ENCODE peak calls at places on chromosomes 6 and 20, in eight cellular contexts. Z, S, I, J, L, X, P and F are unnamed samples.

GRCh38 chr6:56868687-56869086 is 86.2 kb upstream of the BEND6 start:
- DNase-seq in P (no peak), S (no peak), X (no peak), J (no peak), Z (peak), L (no peak), I (no peak), F (no peak)

GRCh38 chr20:40942775-40943174 is 85.8 kb upstream of the TOP1 start:
- DNase-seq in L (no peak), X (no peak), I (no peak), J (no peak), P (no peak), Z (no peak), S (no peak), F (no peak)

GRCh38 chr20:4243071-4243470 is 227.7 kb upstream of the RNF24 start:
- DNase-seq in L (no peak), Z (no peak), X (no peak), S (no peak), J (no peak), I (no peak), P (no peak), F (no peak)

GRCh38 chr6:127554435-127555006 is 22.5 kb upstream of the C6orf58 start:
- DNase-seq in Z (peak), I (no peak), L (no peak), J (peak), S (no peak), X (peak), P (no peak), F (peak)

GRCh38 chr20:63542031-63542559 is 4.9 kb upstream of the PTK6 start:
- DNase-seq in L (no peak), X (no peak), Z (peak), S (no peak), P (no peak), I (no peak), J (no peak), F (no peak)

GRCh38 chr6:46792635-46793034 is 554 bp upstream of the MEP1A start:
- DNase-seq in L (no peak), S (no peak), J (no peak), P (no peak), Z (no peak), I (no peak), X (no peak), F (no peak)

GRCh38 chr6:154721460-154721859 is 11.8 kb upstream of the SCAF8 start:
- DNase-seq in I (no peak), Z (peak), P (no peak), X (no peak), L (peak), J (peak), S (no peak), F (no peak)

GRCh38 chr20:4787069-4787468 is 65.4 kb downstream of the PRND start:
- DNase-seq in X (no peak), J (no peak), Z (peak), S (no peak), L (no peak), P (no peak), I (no peak), F (no peak)

GRCh38 chr20:50516180-50516934 is 6.2 kb downstream of the PTPN1 start:
- DNase-seq in X (no peak), J (no peak), I (no peak), L (no peak), P (no peak), S (no peak), Z (no peak), F (peak)

GRCh38 chr6:133756046-133756445 is 132.9 kb upstream of the TCF21 start:
- DNase-seq in P (no peak), X (no peak), I (no peak), S (no peak), J (no peak), L (no peak), Z (no peak), F (no peak)

GRCh38 chr6:88761237-88762031 is 202.0 kb downstream of the RNGTT start:
- DNase-seq in L (no peak), P (no peak), S (no peak), X (no peak), J (no peak), I (no peak), Z (no peak), F (peak)

GRCh38 chr6:96816182-96816888 is 20.9 kb downstream of the GPR63 start:
- DNase-seq in J (no peak), X (no peak), P (no peak), S (no peak), L (no peak), I (no peak), Z (no peak), F (no peak)

GRCh38 chr6:36929607-36930006 is 24.9 kb upstream of the PI16 start:
- DNase-seq in P (no peak), I (no peak), X (no peak), Z (peak), S (no peak), L (no peak), J (no peak), F (no peak)

GRCh38 chr6:105424177-105424783 is 21.4 kb upstream of the PREP start:
- DNase-seq in I (peak), J (peak), X (peak), Z (peak), S (peak), L (no peak), P (no peak), F (peak)

GRCh38 chr20:61263084-61263695 is 11.1 kb downstream of the CDH4 start:
- DNase-seq in X (peak), Z (peak), S (peak), I (peak), P (no peak), J (peak), L (no peak), F (no peak)

GRCh38 chr20:20174089-20174835 is 121.9 kb downstream of the CFAP61 start:
- DNase-seq in S (no peak), I (no peak), X (no peak), L (no peak), P (no peak), Z (no peak), J (no peak), F (no peak)
- TF ChIP-seq CTCF in S (peak), I (no peak), X (no peak), L (peak), P (no peak), Z (no peak), J (no peak), F (no peak)

GRCh38 chr20:23143986-23144695 is 58.0 kb upstream of the CD93 start:
- DNase-seq in L (no peak), S (no peak), Z (no peak), I (no peak), X (no peak), J (no peak), P (no peak), F (no peak)

GRCh38 chr20:23141016-23141415 is 54.9 kb upstream of the CD93 start:
- DNase-seq in L (no peak), I (no peak), P (no peak), J (no peak), S (no peak), X (no peak), Z (no peak), F (no peak)

GRCh38 chr20:23143098-23143497 is 57.0 kb upstream of the CD93 start:
- DNase-seq in X (peak), I (no peak), J (peak), S (no peak), Z (peak), L (no peak), P (no peak), F (no peak)

GRCh38 chr20:23141450-23142161 is 55.5 kb upstream of the CD93 start:
- DNase-seq in S (no peak), P (no peak), X (no peak), L (no peak), J (no peak), I (no peak), Z (no peak), F (no peak)

GRCh38 chr20:23142162-23143050 is 56.3 kb upstream of the CD93 start:
- DNase-seq in I (no peak), X (peak), P (no peak), S (no peak), J (no peak), L (no peak), Z (no peak), F (peak)
- TF ChIP-seq CTCF in I (no peak), X (peak), P (no peak), S (no peak), J (no peak), L (no peak), Z (no peak), F (no peak)

GRCh38 chr6:25053875-25054371 is 118.2 kb upstream of the RIPOR2 start:
- DNase-seq in L (peak), P (no peak), X (no peak), S (no peak), J (no peak), Z (no peak), I (no peak), F (peak)
- TF ChIP-seq CTCF in L (peak), P (no peak), X (no peak), S (no peak), J (no peak), Z (no peak), I (no peak), F (no peak)

DNA sequence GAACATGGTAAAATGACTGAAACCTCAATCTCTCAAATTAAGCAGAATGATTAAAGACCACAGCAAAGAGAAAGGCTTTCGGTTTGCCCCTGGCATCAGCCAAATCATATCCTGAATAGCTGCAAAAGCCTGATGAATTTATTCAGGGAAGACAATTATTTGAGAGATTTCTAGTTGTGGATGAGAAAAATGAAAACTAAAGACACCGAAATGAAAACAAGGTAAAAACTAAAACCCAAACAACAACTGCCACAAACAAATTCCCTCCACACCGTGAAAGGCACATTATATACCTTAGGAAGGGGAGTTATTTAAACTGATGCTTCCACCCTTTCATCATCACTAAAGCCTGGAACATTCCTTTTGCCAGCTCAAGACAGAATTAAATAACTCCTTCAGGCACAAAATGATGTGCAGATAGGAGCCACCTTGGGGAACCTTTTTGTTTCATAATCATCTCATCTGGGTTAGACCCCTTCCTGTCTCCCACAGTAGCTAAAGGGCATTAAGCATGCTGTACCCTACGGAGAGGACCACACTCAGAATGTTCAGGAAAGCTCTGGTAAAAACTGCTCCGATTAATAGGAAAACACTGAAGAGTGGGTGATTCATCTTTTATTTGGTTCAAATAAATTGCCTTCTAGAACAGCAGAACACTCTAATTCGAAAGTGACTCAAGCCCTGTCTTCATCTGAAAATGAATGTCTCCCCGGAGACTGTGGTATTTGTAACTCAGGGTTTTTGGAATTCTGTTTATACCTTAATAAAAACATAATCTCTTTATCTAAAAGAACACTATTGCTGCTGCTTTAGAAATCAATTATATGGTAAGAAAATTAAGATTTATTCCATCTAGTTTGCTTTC is 9.1 kb upstream of the ANKRD60 start:
- DNase-seq in Z (no peak), S (no peak), X (no peak), L (no peak), I (no peak), J (no peak), P (no peak), F (no peak)
- TF ChIP-seq CTCF in Z (no peak), S (no peak), X (no peak), L (no peak), I (peak), J (peak), P (no peak), F (no peak)

GRCh38 chr6:84243240-84243639 is 15.8 kb upstream of the CEP162 start:
- DNase-seq in I (no peak), Z (no peak), S (no peak), L (no peak), J (no peak), P (no peak), X (no peak), F (no peak)
- TF ChIP-seq CTCF in I (no peak), Z (peak), S (peak), L (no peak), J (no peak), P (no peak), X (peak), F (no peak)

DNA sequence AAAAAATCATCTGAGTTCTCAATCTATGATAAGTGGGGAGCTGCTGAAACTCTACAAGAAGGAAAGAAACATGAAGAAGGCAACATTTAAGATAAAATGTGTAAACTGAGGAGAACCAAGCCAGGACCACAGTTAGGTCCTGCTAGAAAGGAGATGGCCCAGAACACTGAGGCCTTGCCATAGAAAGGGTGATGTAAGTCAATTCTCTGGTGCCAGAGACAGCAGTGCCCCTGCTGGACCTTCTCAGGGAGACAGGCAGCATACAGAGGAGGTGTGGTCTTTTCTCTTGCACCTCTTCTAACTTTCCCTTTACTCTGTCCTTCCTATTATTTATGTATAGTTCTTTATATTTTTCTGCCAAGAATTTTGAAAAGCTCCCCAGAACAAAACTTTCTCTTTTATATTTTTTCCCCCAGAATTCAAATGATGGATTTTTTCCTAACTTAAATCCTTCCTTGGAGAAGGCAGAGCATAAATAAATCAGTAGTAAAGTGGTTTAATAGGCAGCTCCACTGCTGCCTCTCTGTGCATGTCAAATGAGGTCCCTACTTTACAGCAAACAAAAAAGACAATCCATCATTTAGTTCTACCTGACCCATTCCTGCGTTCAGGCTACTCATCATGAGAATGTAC is 9.0 kb downstream of the UQCC2 start:
- DNase-seq in S (no peak), P (no peak), J (peak), L (peak), Z (peak), X (peak), I (no peak), F (no peak)
- TF ChIP-seq CTCF in S (peak), P (no peak), J (peak), L (peak), Z (peak), X (peak), I (no peak), F (no peak)